ENCODE peak calls at places on chromosomes 13 and 19, in four cellular contexts. One of them, this sample, is unnamed.

GRCh38 chr19:5338661-5339469 is 1.7 kb downstream of the PTPRS start:
- DNase-seq in HL-60: peak; percentile 9
- DNase-seq in K562: no peak
- DNase-seq in GM12878: no peak
- DNase-seq in this sample: no peak

GRCh38 chr13:113545455-113545930 is 39.1 kb upstream of the TFDP1 start:
- DNase-seq in HL-60: no peak
- DNase-seq in K562: no peak
- DNase-seq in GM12878: no peak
- DNase-seq in this sample: no peak

GRCh38 chr13:111318396-111318795 is 2.0 kb upstream of the TEX29 start:
- DNase-seq in HL-60: no peak
- DNase-seq in K562: no peak
- DNase-seq in GM12878: no peak
- DNase-seq in this sample: no peak

GRCh38 chr19:7500811-7501450 is 12.1 kb upstream of the PEX11G start:
- DNase-seq in HL-60: peak; percentile 36
- DNase-seq in K562: peak; percentile 75
- DNase-seq in GM12878: no peak
- DNase-seq in this sample: peak; percentile 68

GRCh38 chr13:27474751-27475268 is 24.4 kb upstream of the MTIF3 start:
- DNase-seq in HL-60: no peak
- DNase-seq in K562: no peak
- DNase-seq in GM12878: no peak
- DNase-seq in this sample: no peak

GRCh38 chr13:109385161-109385560 is 401.2 kb downstream of the IRS2 start:
- DNase-seq in HL-60: peak; percentile 78
- DNase-seq in K562: no peak
- DNase-seq in GM12878: no peak
- DNase-seq in this sample: no peak

GRCh38 chr13:98823442-98823841 is 71.0 kb upstream of the SLC15A1 start:
- DNase-seq in HL-60: no peak
- DNase-seq in K562: no peak
- DNase-seq in GM12878: no peak
- DNase-seq in this sample: no peak

GRCh38 chr19:46180701-46181385 is 32.8 kb downstream of the IGFL2 start:
- DNase-seq in HL-60: no peak
- DNase-seq in K562: no peak
- DNase-seq in GM12878: no peak
- DNase-seq in this sample: no peak

GRCh38 chr19:33726756-33727155 is 69.9 kb upstream of the KCTD15 start:
- DNase-seq in HL-60: no peak
- DNase-seq in K562: no peak
- DNase-seq in GM12878: no peak
- DNase-seq in this sample: no peak

GRCh38 chr19:35963514-35963913 is 27.3 kb downstream of the LRFN3 start:
- DNase-seq in HL-60: peak; percentile 14
- DNase-seq in K562: peak; percentile 47
- DNase-seq in GM12878: no peak
- DNase-seq in this sample: no peak

GRCh38 chr19:14555918-14556661 is 15.8 kb downstream of the NDUFB7 start:
- DNase-seq in HL-60: no peak
- DNase-seq in K562: no peak
- DNase-seq in GM12878: no peak
- DNase-seq in this sample: no peak

GRCh38 chr13:76229281-76229680 is 593.2 kb downstream of the LMO7 start:
- DNase-seq in HL-60: no peak
- DNase-seq in K562: no peak
- DNase-seq in GM12878: no peak
- DNase-seq in this sample: no peak

GRCh38 chr19:51410950-51411748 is 6.3 kb downstream of the SIGLEC10 start:
- DNase-seq in HL-60: no peak
- DNase-seq in K562: no peak
- DNase-seq in GM12878: no peak
- DNase-seq in this sample: no peak

GRCh38 chr19:7083076-7083956 is 13.8 kb downstream of the ZNF557 start:
- DNase-seq in HL-60: peak; percentile 7
- DNase-seq in K562: no peak
- DNase-seq in GM12878: no peak
- DNase-seq in this sample: no peak

GRCh38 chr13:26605845-26606244 is 48.4 kb downstream of the WASF3 start:
- DNase-seq in HL-60: no peak
- DNase-seq in K562: peak; percentile 9
- DNase-seq in GM12878: no peak
- DNase-seq in this sample: no peak

GRCh38 chr13:76029088-76029487 is 393.0 kb downstream of the LMO7 start:
- DNase-seq in HL-60: no peak
- DNase-seq in K562: peak; percentile 64
- DNase-seq in GM12878: no peak
- DNase-seq in this sample: no peak

GRCh38 chr19:48619692-48620565 is 623 bp downstream of the SPHK2 start:
- DNase-seq in HL-60: no peak
- DNase-seq in K562: no peak
- DNase-seq in GM12878: no peak
- DNase-seq in this sample: no peak

GRCh38 chr19:4639531-4640246 is 373 bp downstream of the TNFAIP8L1 start:
- DNase-seq in HL-60: no peak
- DNase-seq in K562: peak; percentile 29
- DNase-seq in GM12878: no peak
- DNase-seq in this sample: no peak

GRCh38 chr13:58313219-58313618 is 681.7 kb downstream of the PCDH17 start:
- DNase-seq in HL-60: peak; percentile 83
- DNase-seq in K562: no peak
- DNase-seq in GM12878: no peak
- DNase-seq in this sample: no peak

GRCh38 chr19:10927691-10928562 is 512 bp downstream of the YIPF2 start:
- DNase-seq in HL-60: peak; percentile 42
- DNase-seq in K562: no peak
- DNase-seq in GM12878: no peak
- DNase-seq in this sample: no peak

GRCh38 chr19:50310759-50311465 is 18.3 kb downstream of the KCNC3 start:
- DNase-seq in HL-60: no peak
- DNase-seq in K562: no peak
- DNase-seq in GM12878: no peak
- DNase-seq in this sample: no peak

GRCh38 chr19:46513461-46514236 is 18.0 kb upstream of the PNMA8B start:
- DNase-seq in HL-60: peak; percentile 65
- DNase-seq in K562: peak; percentile 83
- DNase-seq in GM12878: no peak
- DNase-seq in this sample: peak; percentile 76

GRCh38 chr19:10551698-10552301 is 8.1 kb downstream of the ATG4D start:
- DNase-seq in HL-60: peak; percentile 81
- DNase-seq in K562: no peak
- DNase-seq in GM12878: no peak
- DNase-seq in this sample: no peak

GRCh38 chr13:42991892-42992584 is at the start of gene EPSTI1:
- DNase-seq in HL-60: peak; percentile 40
- DNase-seq in K562: peak; percentile 31
- DNase-seq in GM12878: no peak
- DNase-seq in this sample: peak; percentile 41

GRCh38 chr13:34361528-34361927 is 543.6 kb downstream of the RFC3 start:
- DNase-seq in HL-60: no peak
- DNase-seq in K562: no peak
- DNase-seq in GM12878: no peak
- DNase-seq in this sample: no peak

GRCh38 chr19:322616-323015 is 22.0 kb downstream of the MIER2 start:
- DNase-seq in HL-60: no peak
- DNase-seq in K562: no peak
- DNase-seq in GM12878: no peak
- DNase-seq in this sample: no peak

GRCh38 chr13:30464496-30465351 is 1.0 kb downstream of the HMGB1 start:
- DNase-seq in HL-60: peak; percentile 71
- DNase-seq in K562: peak; percentile 65
- DNase-seq in GM12878: no peak
- DNase-seq in this sample: peak; percentile 47

GRCh38 chr19:1822210-1822609 is 10.1 kb upstream of the ATP8B3 start:
- DNase-seq in HL-60: no peak
- DNase-seq in K562: no peak
- DNase-seq in GM12878: no peak
- DNase-seq in this sample: no peak

GRCh38 chr19:1817553-1818179 is 5.6 kb upstream of the ATP8B3 start:
- DNase-seq in HL-60: no peak
- DNase-seq in K562: no peak
- DNase-seq in GM12878: no peak
- DNase-seq in this sample: no peak

GRCh38 chr19:1818549-1819195 is 6.6 kb upstream of the ATP8B3 start:
- DNase-seq in HL-60: no peak
- DNase-seq in K562: no peak
- DNase-seq in GM12878: no peak
- DNase-seq in this sample: no peak

GRCh38 chr19:1819211-1819975 is 7.3 kb upstream of the ATP8B3 start:
- DNase-seq in HL-60: no peak
- DNase-seq in K562: no peak
- DNase-seq in GM12878: no peak
- DNase-seq in this sample: no peak

GRCh38 chr19:1819976-1820255 is 7.8 kb upstream of the ATP8B3 start:
- DNase-seq in HL-60: no peak
- DNase-seq in K562: no peak
- DNase-seq in GM12878: no peak
- DNase-seq in this sample: no peak
- TF ChIP-seq SPI1 in HL-60: no peak
- TF ChIP-seq SPI1 in K562: no peak
- TF ChIP-seq SPI1 in GM12878: no peak
- TF ChIP-seq SPI1 in this sample: no peak

GRCh38 chr13:92719868-92720267 is 506.7 kb upstream of the GPC6 start:
- DNase-seq in HL-60: no peak
- DNase-seq in K562: no peak
- DNase-seq in GM12878: no peak
- DNase-seq in this sample: no peak
- TF ChIP-seq POLR2AphosphoS5 in HL-60: no peak
- TF ChIP-seq POLR2AphosphoS5 in K562: no peak
- TF ChIP-seq POLR2AphosphoS5 in GM12878: no peak
- TF ChIP-seq POLR2AphosphoS5 in this sample: no peak

GRCh38 chr13:50225188-50226155 is 210.2 kb downstream of the KCNRG start:
- DNase-seq in HL-60: no peak
- DNase-seq in K562: no peak
- DNase-seq in GM12878: no peak
- DNase-seq in this sample: no peak
- TF ChIP-seq SPI1 in HL-60: no peak
- TF ChIP-seq SPI1 in K562: no peak
- TF ChIP-seq SPI1 in GM12878: no peak
- TF ChIP-seq SPI1 in this sample: no peak

DNA sequence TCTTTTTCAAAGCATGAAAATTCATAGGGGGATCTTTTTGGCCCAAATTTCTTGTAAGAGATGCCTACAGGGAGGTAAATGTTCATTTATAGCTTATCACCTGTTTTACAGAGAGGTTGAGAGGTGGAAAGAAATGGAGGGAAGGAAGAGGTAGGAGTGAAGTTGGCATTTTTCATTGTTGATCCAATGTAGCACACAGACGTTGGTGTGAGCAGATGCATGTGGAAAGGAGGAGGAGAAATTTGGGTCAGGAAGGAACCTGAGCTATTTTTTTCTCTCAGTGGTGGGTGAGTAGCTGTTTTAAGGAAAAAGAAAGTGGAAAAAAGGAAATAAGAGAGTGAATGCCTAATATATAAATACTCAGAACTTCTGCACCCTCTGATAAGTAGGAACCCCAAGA is 9.9 kb upstream of the SMIM17 start:
- DNase-seq in HL-60: no peak
- DNase-seq in K562: no peak
- DNase-seq in GM12878: no peak
- DNase-seq in this sample: no peak
- TF ChIP-seq POLR2AphosphoS5 in HL-60: no peak
- TF ChIP-seq POLR2AphosphoS5 in K562: no peak
- TF ChIP-seq POLR2AphosphoS5 in GM12878: no peak
- TF ChIP-seq POLR2AphosphoS5 in this sample: no peak

GRCh38 chr13:103812966-103813365 is 746.7 kb upstream of the SLC10A2 start:
- DNase-seq in HL-60: no peak
- DNase-seq in K562: no peak
- DNase-seq in GM12878: no peak
- DNase-seq in this sample: no peak

GRCh38 chr13:103810026-103810425 is 743.8 kb upstream of the SLC10A2 start:
- DNase-seq in HL-60: no peak
- DNase-seq in K562: no peak
- DNase-seq in GM12878: no peak
- DNase-seq in this sample: no peak

GRCh38 chr13:103812558-103812957 is 746.3 kb upstream of the SLC10A2 start:
- DNase-seq in HL-60: no peak
- DNase-seq in K562: no peak
- DNase-seq in GM12878: no peak
- DNase-seq in this sample: no peak

DNA sequence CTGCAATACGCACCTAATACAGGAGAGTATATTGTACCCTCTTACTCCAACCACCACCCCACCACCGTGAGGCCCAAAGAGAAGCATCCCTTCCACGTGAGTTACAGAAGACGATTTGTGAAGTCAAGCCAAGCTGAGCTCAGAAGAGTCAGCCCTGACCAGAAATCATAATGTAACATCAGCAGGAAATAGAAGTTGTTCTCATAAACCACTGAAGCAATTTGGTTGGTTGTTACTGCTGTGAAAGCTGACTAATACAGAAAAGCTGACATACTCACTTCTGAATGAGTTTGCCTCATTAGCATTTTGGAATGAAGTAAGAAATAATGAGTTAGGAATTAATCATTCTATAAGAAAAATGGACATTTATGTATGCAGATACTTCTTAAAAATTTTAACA is 749.4 kb upstream of the SLC10A2 start:
- DNase-seq in HL-60: no peak
- DNase-seq in K562: no peak
- DNase-seq in GM12878: no peak
- DNase-seq in this sample: no peak
- TF ChIP-seq SPI1 in HL-60: no peak
- TF ChIP-seq SPI1 in K562: no peak
- TF ChIP-seq SPI1 in GM12878: no peak
- TF ChIP-seq SPI1 in this sample: no peak

GRCh38 chr13:101594936-101595335 is 142.5 kb downstream of the ITGBL1 start:
- DNase-seq in HL-60: no peak
- DNase-seq in K562: no peak
- DNase-seq in GM12878: no peak
- DNase-seq in this sample: no peak

DNA sequence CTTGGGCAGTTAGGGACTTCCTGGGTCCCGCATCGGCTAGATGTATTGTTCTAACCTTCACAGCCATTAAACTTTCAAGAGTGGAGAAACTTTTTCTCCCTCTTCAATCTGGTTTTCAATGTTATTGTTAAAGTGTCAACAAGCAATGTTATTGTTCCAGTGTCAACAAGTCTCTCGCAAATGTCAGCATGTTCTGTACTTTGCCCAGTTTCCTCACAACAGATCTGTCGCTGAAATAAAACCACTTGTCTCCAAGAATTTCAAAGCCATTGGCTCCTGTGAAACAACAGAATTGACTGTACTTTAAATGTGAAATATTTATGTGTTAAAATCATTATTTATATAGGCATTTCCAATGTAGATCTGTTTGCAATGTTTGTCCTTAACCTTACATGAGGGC is 138.0 kb downstream of the ITGBL1 start:
- DNase-seq in HL-60: no peak
- DNase-seq in K562: no peak
- DNase-seq in GM12878: no peak
- DNase-seq in this sample: no peak
- TF ChIP-seq POLR2AphosphoS5 in HL-60: no peak
- TF ChIP-seq POLR2AphosphoS5 in K562: no peak
- TF ChIP-seq POLR2AphosphoS5 in GM12878: no peak
- TF ChIP-seq POLR2AphosphoS5 in this sample: no peak